ENCODE peak calls at places on chromosomes 1 and 21, in seven cellular contexts. E is ovary, T is prostate gland, Y is endothelial cell of umbilical vein, R is heart left ventricle, Q is esophagus squamous epithelium, N is testis. W is an unnamed sample.
A peak's percentile ranks its signal among the peaks of the same experiment; 100 is the strongest.

GRCh38 chr1:211330282-211330936 is 3.8 kb downstream of the TRAF5 start:
- DNase-seq in E (no peak), T (no peak), Y (no peak), R (no peak), Q (no peak), N (no peak), W (no peak)

GRCh38 chr1:222195857-222196256 is 352.0 kb downstream of the HHIPL2 start:
- DNase-seq in E (no peak), T (no peak), Y (no peak), R (no peak), Q (no peak), N (no peak), W (no peak)

GRCh38 chr1:12438349-12438924 is 179.6 kb downstream of the DHRS3 start:
- DNase-seq in E (no peak), T (no peak), Y (no peak), R (no peak), Q (no peak), N (no peak), W (no peak)

GRCh38 chr1:22796642-22797041 is 86.0 kb downstream of the EPHB2 start:
- DNase-seq in E (no peak), T (no peak), Y (peak; percentile 12), R (no peak), Q (no peak), N (peak; percentile 84), W (no peak)

GRCh38 chr1:154768456-154769125 is 101.5 kb downstream of the KCNN3 start:
- DNase-seq in E (no peak), T (no peak), Y (no peak), R (peak; percentile 47), Q (no peak), N (no peak), W (peak; percentile 14)

GRCh38 chr1:110390692-110391232 is at the start of gene SLC16A4:
- DNase-seq in E (peak; percentile 38), T (no peak), Y (peak; percentile 57), R (no peak), Q (no peak), N (no peak), W (no peak)

GRCh38 chr1:166933137-166933536 is 42.2 kb downstream of the ILDR2 start:
- DNase-seq in E (no peak), T (no peak), Y (no peak), R (no peak), Q (no peak), N (no peak), W (no peak)

GRCh38 chr1:246698466-246699094 is 25.6 kb upstream of the SCCPDH start:
- DNase-seq in E (no peak), T (no peak), Y (no peak), R (no peak), Q (no peak), N (no peak), W (no peak)

GRCh38 chr1:156693858-156694562 is 11.4 kb downstream of the CRABP2 start:
- DNase-seq in E (no peak), T (no peak), Y (no peak), R (no peak), Q (no peak), N (peak; percentile 51), W (peak; percentile 52)

GRCh38 chr1:19445417-19446342 is 39.7 kb downstream of the CAPZB start:
- DNase-seq in E (no peak), T (peak; percentile 55), Y (peak; percentile 74), R (peak; percentile 58), Q (no peak), N (no peak), W (peak; percentile 68)

GRCh38 chr1:226149806-226150205 is 36.7 kb downstream of the ACBD3 start:
- DNase-seq in E (no peak), T (peak; percentile 12), Y (no peak), R (no peak), Q (no peak), N (no peak), W (no peak)
- H3K36me3 ChIP-seq in E (no peaks in the 10 kb centered on the region), T (peaks cover 5% of the 10 kb centered on the region), Y (peaks cover 17% of the 10 kb centered on the region), R (peaks cover 87% of the 10 kb centered on the region), Q (peaks cover 35% of the 10 kb centered on the region), N (no peaks in the 10 kb centered on the region), W (peaks cover 98% of the 10 kb centered on the region)

GRCh38 chr1:44802306-44803061 is 2.3 kb downstream of the PLK3 start:
- DNase-seq in E (peak; percentile 52), T (no peak), Y (no peak), R (peak; percentile 21), Q (no peak), N (no peak), W (no peak)
- TF ChIP-seq POLR2A in E (no peak), T (no peak), Y (peak; percentile 53), R (no peak), Q (no peak), N (no peak), W (no peak)

GRCh38 chr1:112522621-112523020 is 13.9 kb downstream of the WNT2B start:
- DNase-seq in E (no peak), T (no peak), Y (no peak), R (no peak), Q (no peak), N (no peak), W (no peak)
- H3K36me3 ChIP-seq in E (no peaks in the 10 kb centered on the region), T (no peaks in the 10 kb centered on the region), Y (peaks cover 2% of the 10 kb centered on the region), R (peaks cover 22% of the 10 kb centered on the region), Q (no peaks in the 10 kb centered on the region), N (no peaks in the 10 kb centered on the region), W (no peaks in the 10 kb centered on the region)

DNA sequence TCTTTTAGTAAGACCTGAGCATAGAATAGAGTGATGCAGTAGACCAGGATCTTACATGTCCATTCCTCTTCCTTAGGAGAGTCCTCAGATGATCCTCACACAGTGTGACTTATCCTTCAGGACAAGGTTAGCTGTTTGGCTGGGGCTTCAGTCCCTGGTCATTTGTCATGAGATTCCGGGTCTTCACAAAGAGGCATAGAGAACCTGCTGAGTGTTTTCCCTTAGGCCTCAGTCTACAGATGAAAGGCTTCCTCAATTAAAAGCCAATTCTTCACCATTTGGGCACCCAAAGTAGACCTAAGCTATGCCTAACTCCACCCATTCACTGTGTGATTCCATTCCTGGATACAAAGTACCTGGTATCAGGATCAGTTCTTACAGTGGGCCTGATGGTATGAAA is 329.8 kb upstream of the RUNX1 start:
- DNase-seq in E (no peak), T (no peak), Y (no peak), R (no peak), Q (no peak), N (no peak), W (no peak)
- TF ChIP-seq POLR2A in E (no peak), T (no peak), Y (no peak), R (no peak), Q (no peak), N (no peak), W (no peak)

GRCh38 chr1:53956308-53957168 is 10.4 kb downstream of the LRRC42 start:
- DNase-seq in E (no peak), T (no peak), Y (no peak), R (no peak), Q (no peak), N (no peak), W (no peak)
- H3K36me3 ChIP-seq in E (no peaks in the 10 kb centered on the region), T (no peaks in the 10 kb centered on the region), Y (peaks cover 16% of the 10 kb centered on the region), R (peaks cover 82% of the 10 kb centered on the region), Q (peaks cover 13% of the 10 kb centered on the region), N (no peaks in the 10 kb centered on the region), W (peaks cover 76% of the 10 kb centered on the region)

GRCh38 chr1:151325646-151326429 is 1.4 kb downstream of the PI4KB start:
- DNase-seq in E (no peak), T (no peak), Y (no peak), R (no peak), Q (no peak), N (no peak), W (no peak)

GRCh38 chr1:151325231-151325630 is 2.0 kb downstream of the PI4KB start:
- DNase-seq in E (no peak), T (no peak), Y (no peak), R (no peak), Q (no peak), N (no peak), W (no peak)

GRCh38 chr1:151326619-151327222 is 495 bp downstream of the PI4KB start:
- DNase-seq in E (no peak), T (peak; percentile 15), Y (peak; percentile 51), R (peak; percentile 60), Q (peak; percentile 17), N (peak; percentile 61), W (peak; percentile 38)

GRCh38 chr1:151327903-151328674 is 873 bp upstream of the PI4KB start:
- DNase-seq in E (peak; percentile 35), T (no peak), Y (no peak), R (peak; percentile 35), Q (no peak), N (no peak), W (no peak)

GRCh38 chr1:151327223-151327902 is at the start of gene PI4KB:
- DNase-seq in E (peak; percentile 87), T (peak; percentile 94), Y (peak; percentile 98), R (peak; percentile 91), Q (peak; percentile 53), N (peak; percentile 97), W (peak; percentile 90)
- TF ChIP-seq POLR2A in E (peak; percentile 38), T (peak; percentile 73), Y (peak; percentile 68), R (no peak), Q (peak; percentile 34), N (no peak), W (no peak)

GRCh38 chr1:36382231-36382630 is 3.5 kb downstream of the STK40 start:
- DNase-seq in E (no peak), T (no peak), Y (no peak), R (no peak), Q (no peak), N (no peak), W (no peak)

GRCh38 chr1:36381405-36381804 is 4.3 kb downstream of the STK40 start:
- DNase-seq in E (no peak), T (no peak), Y (no peak), R (no peak), Q (no peak), N (no peak), W (no peak)

GRCh38 chr1:36380782-36381181 is 4.9 kb downstream of the STK40 start:
- DNase-seq in E (no peak), T (no peak), Y (no peak), R (no peak), Q (no peak), N (no peak), W (no peak)

GRCh38 chr1:36383240-36383639 is 2.5 kb downstream of the STK40 start:
- DNase-seq in E (no peak), T (no peak), Y (no peak), R (peak; percentile 73), Q (no peak), N (peak; percentile 42), W (peak; percentile 73)

GRCh38 chr1:36382669-36383068 is 3.1 kb downstream of the STK40 start:
- DNase-seq in E (no peak), T (no peak), Y (no peak), R (no peak), Q (no peak), N (no peak), W (no peak)
- H3K36me3 ChIP-seq in E (no peaks in the 10 kb centered on the region), T (no peaks in the 10 kb centered on the region), Y (no peaks in the 10 kb centered on the region), R (no peaks in the 10 kb centered on the region), Q (no peaks in the 10 kb centered on the region), N (no peaks in the 10 kb centered on the region), W (peaks cover 10% of the 10 kb centered on the region)

W was measured in stomach.